ENCODE peak calls at places on chromosomes 13 and 19, in ten cellular contexts. B is adrenal gland, N is HTR-8/SVneo, A is PC-3, E is Caco-2, S is NCI-H1417, G is SHP77, F is cerebellum, H is mesenteric fat pad, W is EL. J is an unnamed sample.

GRCh38 chr19:15022752-15023151 is 26.5 kb upstream of the CASP14 start:
- DNase-seq in A (no peak), E (no peak), S (no peak), H (no peak), F (no peak), B (no peak), N (no peak), G (no peak), W (no peak), J (no peak)

GRCh38 chr19:51694318-51695085 is 1.4 kb downstream of the SPACA6 start:
- DNase-seq in W (no peak), G (no peak), B (no peak), S (no peak), A (no peak), F (no peak), H (no peak), E (no peak), N (no peak), J (no peak)

GRCh38 chr19:49448432-49448786 is 3.2 kb downstream of the PIH1D1 start:
- DNase-seq in B (no peak), A (no peak), H (no peak), W (no peak), G (no peak), E (no peak), S (no peak), F (no peak), N (no peak), J (no peak)

GRCh38 chr19:24060687-24061356 is 26.2 kb upstream of the ZNF254 start:
- DNase-seq in S (no peak), G (no peak), N (no peak), E (no peak), B (no peak), H (no peak), F (no peak), A (peak), W (no peak), J (no peak)

GRCh38 chr19:6997679-6998445 is 23.4 kb downstream of the MBD3L2B start:
- DNase-seq in G (no peak), E (no peak), W (peak), F (no peak), S (no peak), H (no peak), B (no peak), A (peak), N (no peak), J (no peak)

GRCh38 chr19:10713317-10713716 is 4.6 kb upstream of the DNM2 start:
- DNase-seq in S (peak), G (no peak), N (no peak), F (no peak), W (no peak), H (no peak), B (no peak), A (no peak), E (no peak), J (no peak)

GRCh38 chr19:2315818-2316353 is 7.9 kb upstream of the LINGO3 start:
- DNase-seq in E (no peak), S (no peak), H (peak), B (peak), N (peak), W (peak), F (no peak), G (peak), A (peak), J (peak)

GRCh38 chr13:111228262-111229144 is 91.9 kb upstream of the TEX29 start:
- DNase-seq in F (no peak), G (no peak), A (no peak), N (no peak), B (no peak), H (no peak), E (no peak), S (no peak), W (no peak), J (no peak)

GRCh38 chr13:96751089-96751488 is 243.2 kb downstream of the OXGR1 start:
- DNase-seq in S (no peak), H (no peak), E (no peak), B (no peak), W (no peak), N (no peak), F (no peak), G (no peak), A (no peak), J (no peak)

GRCh38 chr13:110993788-110994187 is 78.9 kb upstream of the ANKRD10 start:
- DNase-seq in B (no peak), N (no peak), A (no peak), F (no peak), S (no peak), H (no peak), E (no peak), G (no peak), W (no peak), J (no peak)

GRCh38 chr19:18839465-18840287 is 7.9 kb downstream of the UPF1 start:
- DNase-seq in F (no peak), H (no peak), W (peak), N (no peak), G (no peak), B (no peak), S (no peak), E (no peak), A (no peak), J (no peak)

GRCh38 chr13:75452564-75452963 is 29.4 kb downstream of the TBC1D4 start:
- DNase-seq in W (no peak), F (no peak), A (no peak), B (no peak), S (no peak), G (no peak), N (no peak), H (no peak), E (no peak), J (no peak)

GRCh38 chr19:9306443-9306842 is 3.2 kb downstream of the ZNF699 start:
- DNase-seq in E (no peak), F (no peak), H (no peak), W (peak), B (no peak), G (no peak), N (peak), S (no peak), A (peak), J (no peak)

GRCh38 chr13:111166882-111167281 is 51.8 kb downstream of the ARHGEF7 start:
- DNase-seq in N (no peak), H (no peak), A (no peak), W (no peak), S (no peak), G (no peak), E (no peak), F (no peak), B (no peak), J (no peak)

GRCh38 chr19:4183967-4184717 is 1.7 kb downstream of the ANKRD24 start:
- DNase-seq in S (peak), B (no peak), H (no peak), F (no peak), A (no peak), N (no peak), W (no peak), E (no peak), G (no peak), J (no peak)

GRCh38 chr13:94829201-94829600 is 116.9 kb upstream of the SOX21 start:
- DNase-seq in W (no peak), A (no peak), S (no peak), G (no peak), F (no peak), N (no peak), H (no peak), E (no peak), B (no peak), J (no peak)

GRCh38 chr19:36627057-36627456 is 21.9 kb downstream of the ZNF382 start:
- DNase-seq in E (no peak), G (no peak), F (no peak), A (no peak), N (no peak), W (no peak), S (no peak), B (no peak), H (no peak), J (no peak)